ENCODE peak calls at places on chromosome 3, in four cellular contexts. B is CD4-positive, alpha-beta T cell; L is tibial artery; Z is pancreas. G is an unnamed sample.

GRCh38 chr3:15858547-15859506 is 61.0 kb upstream of the ANKRD28 start:
- DNase-seq in B (peak; percentile 50), L (peak; percentile 72), Z (peak; percentile 86), G (no peak)

GRCh38 chr3:65170357-65171090 is 482.7 kb upstream of the ADAMTS9 start:
- DNase-seq in B (no peak), L (peak; percentile 99), Z (peak; percentile 60), G (no peak)

GRCh38 chr3:28590216-28590615 is 241.6 kb upstream of the AZI2 start:
- DNase-seq in B (no peak), L (no peak), Z (no peak), G (no peak)

GRCh38 chr3:13346481-13347389 is 73.4 kb downstream of the NUP210 start:
- DNase-seq in B (peak; percentile 73), L (no peak), Z (no peak), G (no peak)

GRCh38 chr3:126315083-126315658 is 42.0 kb downstream of the KLF15 start:
- DNase-seq in B (no peak), L (no peak), Z (no peak), G (no peak)

GRCh38 chr3:1805331-1805730 is 293.3 kb upstream of the CNTN4 start:
- DNase-seq in B (no peak), L (no peak), Z (no peak), G (no peak)

GRCh38 chr3:1394188-1394587 is 301.4 kb downstream of the CNTN6 start:
- DNase-seq in B (no peak), L (no peak), Z (no peak), G (no peak)

GRCh38 chr3:53123953-53124352 is 6.3 kb downstream of the RFT1 start:
- DNase-seq in B (no peak), L (no peak), Z (no peak), G (no peak)

GRCh38 chr3:136171097-136171542 is 25.0 kb downstream of the MSL2 start:
- DNase-seq in B (no peak), L (no peak), Z (no peak), G (no peak)

GRCh38 chr3:179164857-179165256 is 16.7 kb downstream of the PIK3CA start:
- DNase-seq in B (no peak), L (no peak), Z (no peak), G (no peak)

GRCh38 chr3:121970047-121970446 is 52.0 kb downstream of the ILDR1 start:
- DNase-seq in B (no peak), L (no peak), Z (no peak), G (no peak)

GRCh38 chr3:150352931-150353330 is 55.2 kb upstream of the TSC22D2 start:
- DNase-seq in B (no peak), L (no peak), Z (no peak), G (no peak)

GRCh38 chr3:186609247-186609868 is 3.5 kb upstream of the AHSG start:
- DNase-seq in B (no peak), L (no peak), Z (peak; percentile 69), G (no peak)

GRCh38 chr3:167941234-167941995 is 154.3 kb downstream of the GOLIM4 start:
- DNase-seq in B (no peak), L (peak; percentile 72), Z (no peak), G (no peak)

GRCh38 chr3:177459397-177459796 is 262.1 kb upstream of the TBL1XR1 start:
- DNase-seq in B (no peak), L (no peak), Z (no peak), G (no peak)

GRCh38 chr3:189148090-189148507 is 23.7 kb upstream of the TPRG1 start:
- DNase-seq in B (peak; percentile 58), L (peak; percentile 75), Z (peak; percentile 67), G (no peak)

GRCh38 chr3:141539441-141540187 is 52.8 kb downstream of the RASA2 start:
- DNase-seq in B (no peak), L (no peak), Z (no peak), G (no peak)

GRCh38 chr3:127408684-127409420 is 121.0 kb upstream of the PRR20G start:
- DNase-seq in B (no peak), L (peak; percentile 45), Z (peak; percentile 39), G (no peak)

GRCh38 chr3:37770938-37771918 is 90.5 kb upstream of the CTDSPL start:
- DNase-seq in B (no peak), L (peak; percentile 78), Z (no peak), G (no peak)

GRCh38 chr3:39573392-39573791 is 105.9 kb downstream of the MOBP start:
- DNase-seq in B (no peak), L (no peak), Z (no peak), G (no peak)

GRCh38 chr3:49616491-49616941 is 57.6 kb upstream of the APEH start:
- DNase-seq in B (no peak), L (peak; percentile 34), Z (no peak), G (no peak)

GRCh38 chr3:12046406-12046805 is 42.2 kb downstream of the SYN2 start:
- DNase-seq in B (no peak), L (no peak), Z (no peak), G (no peak)

GRCh38 chr3:17935217-17935616 is 192.8 kb upstream of the TBC1D5 start:
- DNase-seq in B (no peak), L (no peak), Z (no peak), G (no peak)

GRCh38 chr3:43364926-43365325 is 78.6 kb downstream of the SNRK start:
- DNase-seq in B (no peak), L (no peak), Z (no peak), G (no peak)

GRCh38 chr3:140216249-140216648 is 281.3 kb downstream of the CLSTN2 start:
- DNase-seq in B (no peak), L (no peak), Z (no peak), G (no peak)

GRCh38 chr3:39150803-39151631 is 2.4 kb downstream of the CSRNP1 start:
- DNase-seq in B (peak; percentile 46), L (peak; percentile 97), Z (peak; percentile 78), G (no peak)

GRCh38 chr3:6580808-6581207 is 280.1 kb upstream of the GRM7 start:
- DNase-seq in B (no peak), L (no peak), Z (no peak), G (no peak)

GRCh38 chr3:67907735-67908134 is 253.3 kb upstream of the SUCLG2 start:
- DNase-seq in B (no peak), L (no peak), Z (no peak), G (no peak)

GRCh38 chr3:193879099-193879863 is 256.7 kb upstream of the HES1 start:
- DNase-seq in B (no peak), L (no peak), Z (no peak), G (no peak)

GRCh38 chr3:159787794-159788205 is 200.8 kb upstream of the IL12A start:
- DNase-seq in B (no peak), L (no peak), Z (no peak), G (no peak)

GRCh38 chr3:56753206-56753605 is 48.5 kb downstream of the ARHGEF3 start:
- DNase-seq in B (no peak), L (no peak), Z (no peak), G (no peak)

GRCh38 chr3:122331886-122332285 is 6.8 kb downstream of the CSTA start:
- DNase-seq in B (no peak), L (no peak), Z (no peak), G (no peak)

GRCh38 chr3:10557250-10557649 is 51.9 kb upstream of the ATP2B2 start:
- DNase-seq in B (no peak), L (no peak), Z (no peak), G (no peak)

GRCh38 chr3:49134471-49135265 is 1.8 kb upstream of the LAMB2 start:
- DNase-seq in B (no peak), L (no peak), Z (no peak), G (no peak)

GRCh38 chr3:172175254-172175599 is 135.8 kb downstream of the FNDC3B start:
- DNase-seq in B (no peak), L (no peak), Z (no peak), G (no peak)

GRCh38 chr3:52086461-52086860 is 30.1 kb upstream of the DUSP7 start:
- DNase-seq in B (no peak), L (no peak), Z (no peak), G (no peak)

GRCh38 chr3:2770451-2770850 is 339.7 kb downstream of the IL5RA start:
- DNase-seq in B (no peak), L (no peak), Z (no peak), G (no peak)

GRCh38 chr3:56816061-56816460 is 14.3 kb upstream of the ARHGEF3 start:
- DNase-seq in B (no peak), L (no peak), Z (no peak), G (no peak)

GRCh38 chr3:172354931-172355499 is 93.2 kb downstream of the GHSR start:
- DNase-seq in B (no peak), L (no peak), Z (no peak), G (no peak)

DNA sequence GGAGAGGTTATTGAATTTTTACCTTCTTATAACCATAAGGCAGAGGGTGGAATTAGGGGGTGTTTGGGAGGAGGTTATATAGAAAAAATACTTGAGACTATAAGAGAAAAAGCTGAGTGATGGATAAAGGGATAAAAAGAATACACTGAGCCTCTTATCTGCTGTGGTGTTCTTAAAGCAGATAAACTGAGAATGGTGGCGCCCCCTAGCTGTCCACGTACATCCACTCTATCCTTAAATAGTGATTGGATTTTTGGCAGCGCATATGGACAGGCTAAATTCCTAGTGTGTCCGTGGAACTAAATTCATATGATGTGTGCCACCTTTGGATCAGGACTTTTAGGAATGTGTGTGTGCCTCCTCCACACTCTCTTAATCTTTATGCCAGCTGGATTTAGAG is 121.1 kb downstream of the OXSM start:
- DNase-seq in B (peak; percentile 23), L (no peak), Z (no peak), G (no peak)
- TF ChIP-seq CTCF in B (peak; percentile 27), L (no peak), Z (no peak), G (peak; percentile 63)

DNA sequence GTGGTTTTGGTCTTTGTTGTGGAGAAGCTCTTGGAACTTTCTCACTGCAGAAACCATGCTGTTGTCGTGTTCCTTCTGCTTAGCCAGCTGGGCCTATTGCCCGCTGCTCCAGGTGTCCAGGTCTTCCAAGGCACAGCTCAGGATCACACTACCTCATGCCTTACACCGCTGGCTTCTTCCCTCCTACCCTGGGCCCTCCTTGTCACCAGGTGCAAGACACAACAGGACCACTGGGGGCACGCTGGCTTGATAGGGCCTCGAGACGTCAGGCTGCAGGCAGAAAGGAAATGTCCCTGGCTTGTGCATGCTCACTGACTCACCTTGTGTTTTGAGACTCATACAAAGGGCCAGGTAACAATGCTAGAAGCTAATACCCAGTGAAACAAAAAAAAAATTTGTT is 32.3 kb downstream of the PAQR9 start:
- DNase-seq in B (no peak), L (no peak), Z (no peak), G (no peak)
- TF ChIP-seq CTCF in B (no peak), L (no peak), Z (no peak), G (no peak)

DNA sequence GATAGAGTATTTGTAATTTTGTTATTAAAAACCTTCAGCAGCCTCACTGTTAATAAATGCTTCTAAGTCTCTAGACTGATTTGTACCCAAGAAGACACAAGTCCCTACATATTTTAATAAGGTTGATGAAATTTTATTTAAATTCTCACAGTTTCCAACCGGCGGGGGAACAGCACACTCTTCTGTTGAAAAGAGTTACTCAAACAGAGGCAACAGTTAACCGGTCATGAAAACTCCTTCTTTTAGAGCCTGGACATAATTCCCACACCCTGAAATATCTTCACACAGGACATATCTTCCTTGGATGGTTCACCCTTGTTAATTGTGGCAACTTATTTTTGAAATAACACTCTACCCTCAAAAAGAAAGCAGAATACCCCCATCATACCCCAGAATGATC is 278.8 kb downstream of the FOXP1 start:
- DNase-seq in B (peak; percentile 24), L (no peak), Z (no peak), G (no peak)
- TF ChIP-seq CTCF in B (peak; percentile 54), L (peak; percentile 59), Z (no peak), G (no peak)

GRCh38 chr3:111314146-111314873 is 227.7 kb upstream of the CD96 start:
- DNase-seq in B (no peak), L (no peak), Z (no peak), G (no peak)
- TF ChIP-seq CTCF in B (no peak), L (no peak), Z (no peak), G (no peak)

G was measured in D721Med.